ENCODE peak calls at places on chromosome 20, in six cellular contexts. F is K562, X is SK-N-SH, R is HepG2, S is GM12878, Z is GM23338. T is an unnamed sample. For H3K79me2, the result is how much of the 10 kb centered on the place peaks cover.

GRCh38 chr20:57526067-57526884 is 1.3 kb upstream of the CTCFL start:
- DNase-seq in F (peak), X (peak), R (peak), S (no peak), Z (peak), T (peak)

GRCh38 chr20:20450461-20451027 is 82.6 kb downstream of the INSM1 start:
- DNase-seq in F (no peak), X (peak), R (no peak), S (no peak), Z (no peak), T (no peak)

GRCh38 chr20:10077081-10077471 is 42.3 kb downstream of the ANKEF1 start:
- DNase-seq in F (peak), X (no peak), R (no peak), S (no peak), Z (peak), T (no peak)

GRCh38 chr20:50572922-50573777 is 63.0 kb downstream of the PTPN1 start:
- DNase-seq in F (no peak), X (peak), R (no peak), S (no peak), Z (no peak), T (no peak)

GRCh38 chr20:5140195-5140594 is 13.4 kb downstream of the CDS2 start:
- DNase-seq in F (no peak), X (no peak), R (no peak), S (no peak), Z (no peak), T (no peak)

GRCh38 chr20:56580226-56580625 is 47.2 kb downstream of the FAM209B start:
- DNase-seq in F (no peak), X (no peak), R (no peak), S (no peak), Z (no peak), T (no peak)

GRCh38 chr20:60037120-60037499 is 78.9 kb downstream of the CDH26 start:
- DNase-seq in F (no peak), X (no peak), R (no peak), S (no peak), Z (peak), T (no peak)

GRCh38 chr20:47487175-47487917 is 14.3 kb upstream of the NCOA3 start:
- DNase-seq in F (peak), X (no peak), R (no peak), S (peak), Z (no peak), T (no peak)

GRCh38 chr20:38485041-38485440 is 12.4 kb downstream of the RALGAPB start:
- DNase-seq in F (no peak), X (no peak), R (no peak), S (no peak), Z (no peak), T (no peak)

GRCh38 chr20:59232618-59233017 is 67.8 kb upstream of the EDN3 start:
- DNase-seq in F (no peak), X (no peak), R (no peak), S (no peak), Z (no peak), T (no peak)

GRCh38 chr20:59403261-59403961 is 103.0 kb downstream of the EDN3 start:
- DNase-seq in F (peak), X (peak), R (no peak), S (no peak), Z (peak), T (no peak)

GRCh38 chr20:51536116-51537069 is 6.1 kb downstream of the NFATC2 start:
- DNase-seq in F (no peak), X (no peak), R (no peak), S (no peak), Z (no peak), T (no peak)

GRCh38 chr20:8853805-8854338 is 215.0 kb upstream of the PLCB4 start:
- DNase-seq in F (peak), X (peak), R (peak), S (peak), Z (peak), T (peak)

GRCh38 chr20:51625105-51625504 is 82.6 kb upstream of the NFATC2 start:
- DNase-seq in F (no peak), X (no peak), R (no peak), S (no peak), Z (no peak), T (no peak)

GRCh38 chr20:64119681-64120341 is 12.4 kb upstream of the NPBWR2 start:
- DNase-seq in F (no peak), X (peak), R (no peak), S (no peak), Z (no peak), T (peak)

GRCh38 chr20:5182615-5183254 is 55.9 kb downstream of the CDS2 start:
- DNase-seq in F (no peak), X (no peak), R (no peak), S (no peak), Z (no peak), T (no peak)

GRCh38 chr20:20019123-20019522 is 2.0 kb downstream of the NAA20 start:
- DNase-seq in F (peak), X (no peak), R (no peak), S (no peak), Z (no peak), T (no peak)

GRCh38 chr20:48659888-48660287 is 167.9 kb downstream of the PREX1 start:
- DNase-seq in F (no peak), X (no peak), R (no peak), S (no peak), Z (no peak), T (no peak)

GRCh38 chr20:7966176-7966575 is 25.9 kb upstream of the HAO1 start:
- DNase-seq in F (no peak), X (peak), R (no peak), S (no peak), Z (no peak), T (no peak)

GRCh38 chr20:50678213-50678898 is 13.0 kb downstream of the RIPOR3 start:
- DNase-seq in F (no peak), X (no peak), R (peak), S (no peak), Z (no peak), T (no peak)

GRCh38 chr20:37387519-37388269 is 41.8 kb downstream of the SRC start:
- DNase-seq in F (no peak), X (peak), R (no peak), S (no peak), Z (no peak), T (no peak)

GRCh38 chr20:25209911-25210310 is 14.4 kb downstream of the ENTPD6 start:
- DNase-seq in F (no peak), X (no peak), R (no peak), S (no peak), Z (no peak), T (no peak)

GRCh38 chr20:8664778-8665177 is 404.1 kb upstream of the PLCB4 start:
- DNase-seq in F (no peak), X (no peak), R (no peak), S (no peak), Z (peak), T (peak)

GRCh38 chr20:57774951-57775350 is 65.1 kb upstream of the PMEPA1 start:
- DNase-seq in F (no peak), X (no peak), R (no peak), S (no peak), Z (no peak), T (no peak)

GRCh38 chr20:57656821-57657536 is 36.8 kb upstream of the ZBP1 start:
- DNase-seq in F (no peak), X (peak), R (no peak), S (no peak), Z (no peak), T (no peak)

GRCh38 chr20:37987602-37988290 is 45.5 kb downstream of the TTI1 start:
- DNase-seq in F (no peak), X (peak), R (no peak), S (no peak), Z (no peak), T (no peak)

GRCh38 chr20:11214281-11214680 is 540.5 kb upstream of the JAG1 start:
- DNase-seq in F (no peak), X (no peak), R (no peak), S (no peak), Z (no peak), T (no peak)

GRCh38 chr20:8722277-8722928 is 346.5 kb upstream of the PLCB4 start:
- DNase-seq in F (peak), X (peak), R (peak), S (peak), Z (peak), T (peak)

GRCh38 chr20:39698706-39699211 is 736.6 kb downstream of the DHX35 start:
- DNase-seq in F (no peak), X (no peak), R (no peak), S (no peak), Z (no peak), T (no peak)

GRCh38 chr20:64104667-64105451 is 2.5 kb downstream of the NPBWR2 start:
- DNase-seq in F (no peak), X (no peak), R (no peak), S (no peak), Z (peak), T (no peak)

GRCh38 chr20:3847419-3847940 is 846 bp downstream of the MAVS start:
- DNase-seq in F (no peak), X (no peak), R (no peak), S (no peak), Z (no peak), T (no peak)

GRCh38 chr20:1171461-1172093 is 13.2 kb downstream of the TMEM74B start:
- DNase-seq in F (peak), X (no peak), R (peak), S (no peak), Z (peak), T (no peak)

GRCh38 chr20:36214684-36215256 is 21.5 kb upstream of the AAR2 start:
- DNase-seq in F (peak), X (peak), R (peak), S (no peak), Z (peak), T (no peak)

GRCh38 chr20:50004175-50004574 is 21.4 kb downstream of the SNAI1 start:
- DNase-seq in F (no peak), X (no peak), R (no peak), S (no peak), Z (no peak), T (no peak)

GRCh38 chr20:48758206-48758820 is 69.5 kb downstream of the PREX1 start:
- DNase-seq in F (no peak), X (no peak), R (no peak), S (no peak), Z (no peak), T (no peak)

GRCh38 chr20:57560554-57561355 is at the start of gene PCK1:
- DNase-seq in F (peak), X (no peak), R (peak), S (no peak), Z (no peak), T (no peak)

GRCh38 chr20:44896583-44896982 is 11.1 kb downstream of the YWHAB start:
- DNase-seq in F (no peak), X (no peak), R (peak), S (no peak), Z (no peak), T (no peak)

GRCh38 chr20:37376791-37377190 is 30.9 kb downstream of the SRC start:
- DNase-seq in F (no peak), X (no peak), R (no peak), S (no peak), Z (no peak), T (no peak)

GRCh38 chr20:64038579-64039292 is 2.8 kb downstream of the C20orf204 start:
- DNase-seq in F (peak), X (peak), R (no peak), S (no peak), Z (peak), T (peak)

GRCh38 chr20:53599378-53599777 is 5.7 kb upstream of the ZNF217 start:
- DNase-seq in F (no peak), X (no peak), R (no peak), S (no peak), Z (no peak), T (no peak)

GRCh38 chr20:22920898-22921297 is 114.2 kb upstream of the SSTR4 start:
- DNase-seq in F (no peak), X (no peak), R (no peak), S (no peak), Z (no peak), T (no peak)

GRCh38 chr20:22924036-22924737 is 110.9 kb upstream of the SSTR4 start:
- DNase-seq in F (peak), X (no peak), R (no peak), S (no peak), Z (no peak), T (no peak)

GRCh38 chr20:22922987-22923386 is 112.1 kb upstream of the SSTR4 start:
- DNase-seq in F (no peak), X (no peak), R (no peak), S (no peak), Z (no peak), T (no peak)

GRCh38 chr20:22924949-22925612 is 110.0 kb upstream of the SSTR4 start:
- DNase-seq in F (no peak), X (no peak), R (no peak), S (no peak), Z (no peak), T (no peak)

DNA sequence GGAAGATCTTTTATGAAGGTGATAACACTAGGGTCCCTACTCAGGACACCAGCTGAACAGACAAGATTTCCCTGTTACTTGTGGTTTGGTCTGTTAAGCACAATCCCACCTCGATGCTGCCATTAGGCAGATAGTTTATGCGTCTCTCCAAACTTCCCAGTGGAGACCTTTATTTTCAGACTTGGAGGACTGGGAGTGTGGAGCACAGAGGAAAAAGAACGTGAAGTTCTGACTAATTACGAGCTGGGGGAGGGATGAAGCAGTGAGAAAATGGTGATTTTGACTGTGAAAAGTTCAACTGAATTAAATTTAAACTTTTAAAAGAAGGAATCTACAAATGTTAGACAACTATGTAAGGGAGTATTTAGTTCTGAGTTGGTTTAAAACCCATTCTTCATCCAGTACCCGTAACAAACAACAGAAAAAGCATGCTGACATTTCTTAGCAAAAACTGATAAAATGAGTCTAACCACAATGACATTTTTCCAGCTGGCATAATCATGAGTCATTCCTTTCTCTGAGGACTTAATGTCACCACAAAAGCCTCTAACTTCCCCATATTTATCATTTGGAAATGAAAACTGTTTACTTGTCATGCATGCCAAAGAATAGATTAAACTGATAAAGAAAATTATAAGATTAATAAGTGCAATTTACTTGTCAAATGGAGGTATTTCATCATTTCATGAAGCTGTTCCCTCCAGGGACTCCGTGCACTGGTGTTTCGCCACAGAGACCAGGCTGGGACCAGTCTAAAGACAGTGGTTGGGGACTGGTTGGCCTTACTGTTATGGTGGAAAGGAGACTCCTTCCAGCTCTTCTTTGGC is 113.3 kb upstream of the SSTR4 start:
- DNase-seq in F (no peak), X (no peak), R (no peak), S (no peak), Z (no peak), T (no peak)
- TF ChIP-seq REST in F (no peak), X (no peak), R (no peak), S (no peak), Z (no peak), T (no peak)

GRCh38 chr20:34012735-34013134 is 19.0 kb downstream of the RALY start:
- DNase-seq in F (no peak), X (no peak), R (no peak), S (no peak), Z (no peak), T (no peak)
- H3K79me2 ChIP-seq in F (half or more), X (half or more), R (half or more), S (half or more), Z (half or more), T (half or more)

GRCh38 chr20:31894980-31895675 is 24.7 kb downstream of the TTLL9 start:
- DNase-seq in F (no peak), X (no peak), R (peak), S (peak), Z (peak), T (no peak)
- TF ChIP-seq REST in F (no peak), X (no peak), R (no peak), S (no peak), Z (no peak), T (no peak)

GRCh38 chr20:32831982-32832381 is 12.2 kb downstream of the MAPRE1 start:
- DNase-seq in F (no peak), X (no peak), R (no peak), S (no peak), Z (no peak), T (no peak)
- H3K79me2 ChIP-seq in F (half or more), X (half or more), R (under half), S (under half), Z (half or more), T (half or more)

GRCh38 chr20:17888044-17888443 is 80.5 kb downstream of the SNX5 start:
- DNase-seq in F (no peak), X (no peak), R (no peak), S (no peak), Z (no peak), T (peak)
- TF ChIP-seq REST in F (no peak), X (no peak), R (no peak), S (no peak), Z (no peak), T (no peak)

GRCh38 chr20:62258499-62259293 is 20.4 kb downstream of the OSBPL2 start:
- DNase-seq in F (no peak), X (no peak), R (no peak), S (no peak), Z (no peak), T (no peak)
- H3K79me2 ChIP-seq in F (under half), X (under half), R (under half), S (under half), Z (under half), T (under half)

GRCh38 chr20:2301164-2301622 is 5.4 kb downstream of the TGM3 start:
- DNase-seq in F (peak), X (no peak), R (peak), S (peak), Z (no peak), T (no peak)
- TF ChIP-seq REST in F (no peak), X (no peak), R (no peak), S (no peak), Z (no peak), T (no peak)

DNA sequence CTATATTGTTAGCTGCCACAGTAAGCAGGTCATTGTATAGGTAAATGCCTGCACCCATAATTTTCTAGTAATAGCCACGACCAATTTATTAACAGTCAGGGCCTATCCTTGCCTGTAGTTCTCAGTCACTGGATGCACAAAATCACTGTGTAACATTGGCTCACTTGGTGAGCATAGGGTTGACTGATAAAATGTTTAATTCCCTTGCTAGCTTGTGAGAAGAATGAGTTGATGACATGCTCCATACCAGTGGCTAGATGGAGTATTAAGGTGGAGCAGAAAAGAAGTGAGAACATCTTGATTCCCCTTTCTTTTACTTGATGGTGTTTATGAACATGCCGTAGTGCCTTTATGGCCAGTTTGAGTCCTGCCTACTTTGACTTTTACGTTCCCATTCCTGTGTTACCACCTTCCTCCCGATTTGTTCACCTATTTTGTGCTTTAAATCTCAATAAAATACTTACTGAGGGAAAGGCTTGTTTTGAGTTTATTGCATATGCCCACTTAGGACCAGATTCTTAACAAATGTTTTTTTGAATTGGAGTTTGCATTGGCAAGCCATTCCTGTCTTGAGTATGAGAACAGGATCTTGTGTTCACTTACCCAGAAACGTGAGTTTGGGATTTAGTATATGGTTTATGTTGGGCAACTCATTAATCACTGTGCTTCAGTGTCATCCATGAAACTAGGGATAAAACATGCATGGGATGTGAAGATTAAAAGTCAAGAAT is 5.6 kb downstream of the SRSF6 start:
- DNase-seq in F (no peak), X (no peak), R (no peak), S (no peak), Z (no peak), T (no peak)
- H3K79me2 ChIP-seq in F (under half), X (half or more), R (under half), S (under half), Z (under half), T (half or more)

GRCh38 chr20:41470362-41471095 is 103.9 kb upstream of the EMILIN3 start:
- DNase-seq in F (no peak), X (no peak), R (no peak), S (no peak), Z (no peak), T (no peak)
- TF ChIP-seq REST in F (no peak), X (no peak), R (no peak), S (no peak), Z (no peak), T (no peak)